ENCODE peak calls at places on chromosomes 2 and 18, in eight cellular contexts. Y is mesothelial cell of epicardium, R is mammary epithelial cell, I is adrenal gland, X is Caco-2, T is left ventricle myocardium inferior, E is bronchial epithelial cell, L is heart left ventricle. H is an unnamed sample.

GRCh38 chr2:183079335-183079775 is 808 bp downstream of the DUSP19 start:
- DNase-seq in Y (no peak), I (peak), L (no peak), T (no peak), X (no peak), E (peak), R (no peak), H (no peak)

GRCh38 chr2:138671566-138671965 is 108.6 kb downstream of the NXPH2 start:
- DNase-seq in T (no peak), L (no peak), X (no peak), E (no peak), I (no peak), R (no peak), Y (no peak), H (no peak)

GRCh38 chr2:187338679-187339121 is 109.4 kb downstream of the CALCRL start:
- DNase-seq in T (no peak), E (no peak), I (no peak), L (peak), X (no peak), Y (no peak), R (no peak), H (no peak)

GRCh38 chr2:218964041-218964771 is 4.7 kb downstream of the CDK5R2 start:
- DNase-seq in X (no peak), L (no peak), I (no peak), Y (no peak), E (peak), T (no peak), R (peak), H (no peak)

GRCh38 chr2:95333888-95334338 is 36.8 kb downstream of the KCNIP3 start:
- DNase-seq in T (peak), R (peak), Y (peak), L (peak), X (no peak), I (peak), E (peak), H (no peak)

GRCh38 chr2:231037202-231037730 is at the start of gene C2orf72:
- DNase-seq in T (no peak), I (no peak), R (no peak), L (no peak), X (peak), Y (no peak), E (no peak), H (no peak)

GRCh38 chr2:64018715-64019082 is 529 bp downstream of the VPS54 start:
- DNase-seq in R (no peak), Y (peak), I (peak), L (peak), T (peak), X (peak), E (peak), H (peak)

GRCh38 chr2:177763532-177764265 is 308.9 kb downstream of the PDE11A start:
- DNase-seq in L (peak), R (peak), X (peak), Y (peak), I (peak), E (peak), T (peak), H (peak)

GRCh38 chr2:233084488-233084887 is 24.3 kb downstream of the INPP5D start:
- DNase-seq in X (no peak), T (peak), Y (no peak), I (peak), R (no peak), L (peak), E (no peak), H (no peak)

GRCh38 chr2:113390133-113390849 is 47.2 kb upstream of the ZNG1B start:
- DNase-seq in Y (peak), E (peak), L (no peak), R (peak), X (peak), I (peak), T (no peak), H (no peak)

GRCh38 chr2:21423854-21424253 is 300.1 kb downstream of the TDRD15 start:
- DNase-seq in Y (no peak), I (no peak), E (no peak), R (no peak), X (no peak), T (no peak), L (no peak), H (no peak)

GRCh38 chr2:21424375-21424774 is 300.6 kb downstream of the TDRD15 start:
- DNase-seq in E (no peak), Y (no peak), T (peak), I (no peak), L (no peak), X (no peak), R (no peak), H (no peak)

GRCh38 chr2:21418456-21418855 is 294.7 kb downstream of the TDRD15 start:
- DNase-seq in T (no peak), L (no peak), R (no peak), I (no peak), X (no peak), E (no peak), Y (no peak), H (no peak)

GRCh38 chr2:21422724-21423522 is 299.2 kb downstream of the TDRD15 start:
- DNase-seq in X (no peak), Y (no peak), L (no peak), R (no peak), I (no peak), T (no peak), E (no peak), H (no peak)

GRCh38 chr2:21422050-21422449 is 298.3 kb downstream of the TDRD15 start:
- DNase-seq in E (no peak), L (no peak), X (peak), I (peak), Y (peak), T (peak), R (no peak), H (no peak)
- TF ChIP-seq CTCF in E (peak), L (peak), X (peak), I (no peak), Y (no peak), T (peak), R (peak), H (peak)

DNA sequence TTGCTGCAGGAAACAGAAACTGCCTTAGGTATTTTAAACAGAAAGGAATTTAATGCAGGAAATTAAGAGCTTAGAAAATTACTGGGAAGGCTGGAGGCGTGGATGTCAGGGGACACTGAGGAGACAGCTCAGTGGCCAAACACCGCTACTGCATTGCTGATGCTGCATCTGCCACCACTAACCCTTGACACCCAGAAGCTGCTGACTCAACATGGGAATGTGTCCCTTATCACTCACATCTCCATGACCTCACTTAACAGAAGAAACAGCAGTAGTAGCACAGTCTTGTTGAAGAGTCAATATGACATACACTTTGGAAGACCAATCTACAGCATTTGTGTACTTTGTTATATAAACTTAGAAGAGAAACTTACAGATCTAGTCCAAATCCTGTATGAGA is 906.1 kb downstream of the SLC4A3 start:
- DNase-seq in Y (no peak), X (peak), L (no peak), I (no peak), E (peak), T (no peak), R (peak), H (no peak)
- TF ChIP-seq CTCF in Y (no peak), X (peak), L (no peak), I (no peak), E (peak), T (peak), R (peak), H (peak)

DNA sequence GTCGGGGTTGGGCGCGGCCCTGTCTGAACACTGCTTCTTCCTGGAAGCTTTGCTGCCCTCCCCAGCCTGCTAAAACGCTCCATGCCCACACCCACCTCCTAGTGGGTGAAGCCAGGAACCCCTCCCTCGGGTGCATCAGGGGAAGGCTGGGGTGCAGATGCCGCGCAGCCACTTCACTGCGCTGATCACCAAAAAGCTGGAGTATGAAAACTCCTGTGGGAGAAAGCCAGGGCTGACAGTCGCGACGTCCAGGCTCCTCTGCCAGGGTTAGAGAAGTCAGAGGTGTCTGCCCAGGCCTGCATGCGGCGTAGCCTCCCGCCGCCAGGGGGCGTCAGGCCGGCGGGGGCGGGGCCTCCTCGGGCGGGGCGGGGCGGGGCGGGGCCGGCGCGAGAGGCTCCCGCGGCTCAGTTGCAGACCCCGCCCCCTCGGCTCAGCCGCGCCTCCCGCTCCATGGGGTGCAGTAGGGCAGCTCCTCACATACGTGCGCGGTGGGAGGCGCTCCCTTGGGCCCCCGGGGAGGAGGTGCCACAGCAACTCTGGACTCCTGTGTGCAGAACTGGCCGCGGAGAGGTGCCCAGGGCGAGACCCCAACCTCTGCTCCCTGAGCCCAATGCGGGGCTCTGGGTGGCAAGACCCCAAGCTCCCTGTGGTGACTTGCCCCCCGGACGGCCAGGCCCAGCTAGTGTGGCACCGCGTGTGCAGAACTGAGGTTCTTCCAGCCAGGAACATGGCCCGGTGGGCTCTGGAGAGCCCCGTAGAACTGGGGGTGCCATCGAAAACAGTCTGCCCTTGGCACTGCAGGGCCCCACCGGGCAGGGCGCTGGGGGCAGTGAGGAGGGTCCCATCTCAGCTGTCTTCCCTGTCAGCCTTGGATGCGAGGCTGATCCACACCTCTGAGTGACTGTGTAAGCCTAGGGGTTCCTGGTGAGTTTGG is 1.8 kb upstream of the RNPEPL1 start:
- DNase-seq in R (peak), E (peak), T (peak), I (peak), L (peak), Y (peak), X (peak), H (peak)
- TF ChIP-seq CTCF in R (peak), E (peak), T (peak), I (peak), L (peak), Y (peak), X (peak), H (peak)

DNA sequence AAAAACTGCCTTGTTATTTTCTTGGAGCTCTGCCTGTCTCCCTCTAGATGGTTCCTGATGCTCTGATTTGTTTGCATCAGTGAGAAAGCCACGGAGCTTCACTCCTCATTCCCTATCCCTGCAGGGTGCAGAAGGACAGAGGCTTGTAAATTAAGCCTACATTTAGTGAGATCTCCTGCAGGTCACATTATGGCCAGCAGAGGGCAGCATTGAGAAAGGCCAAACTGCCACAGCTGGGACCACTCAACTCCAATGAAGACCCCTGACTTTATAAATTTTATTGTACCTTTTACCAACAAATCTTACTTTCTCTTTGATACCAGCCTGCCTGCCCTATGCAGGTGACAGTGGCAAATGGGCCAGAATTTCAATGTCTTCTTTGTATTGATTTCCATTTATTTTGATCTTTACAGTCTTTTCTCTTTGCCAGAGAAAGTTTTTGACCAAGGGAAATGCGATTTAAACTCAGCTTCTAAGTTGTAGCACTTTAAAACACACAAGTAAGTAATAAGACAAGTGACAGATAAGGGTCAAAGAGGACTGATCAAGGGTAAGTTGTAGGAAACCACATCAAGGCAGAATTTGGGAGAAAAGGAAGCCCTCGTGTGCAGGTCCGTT is 1029.1 kb upstream of the KLHL29 start:
- DNase-seq in Y (peak), L (no peak), E (peak), X (peak), I (peak), R (no peak), T (peak), H (peak)
- TF ChIP-seq CTCF in Y (peak), L (peak), E (peak), X (peak), I (peak), R (peak), T (peak), H (peak)

GRCh38 chr2:166104773-166105172 is 23.0 kb downstream of the SCN1A start:
- DNase-seq in I (no peak), E (no peak), R (no peak), X (no peak), L (no peak), T (no peak), Y (no peak), H (no peak)

GRCh38 chr2:166112193-166112605 is 15.6 kb downstream of the SCN1A start:
- DNase-seq in Y (no peak), X (no peak), T (no peak), E (peak), R (peak), I (no peak), L (no peak), H (no peak)

GRCh38 chr2:166104084-166104483 is 23.7 kb downstream of the SCN1A start:
- DNase-seq in L (no peak), E (no peak), T (no peak), X (no peak), Y (no peak), I (no peak), R (no peak), H (no peak)

GRCh38 chr2:166106431-166107015 is 21.3 kb downstream of the SCN1A start:
- DNase-seq in T (no peak), Y (no peak), X (no peak), L (no peak), E (peak), I (no peak), R (no peak), H (no peak)
- TF ChIP-seq CTCF in T (no peak), Y (no peak), X (peak), L (no peak), E (peak), I (no peak), R (peak), H (peak)

GRCh38 chr2:144890828-144891227 is 370.9 kb upstream of the ZEB2 start:
- DNase-seq in I (no peak), Y (no peak), X (no peak), E (peak), T (no peak), R (peak), L (no peak), H (no peak)
- TF ChIP-seq CTCF in I (no peak), Y (no peak), X (peak), E (no peak), T (peak), R (peak), L (no peak), H (peak)

GRCh38 chr2:3958465-3958864 is 255.1 kb downstream of the DCDC2C start:
- DNase-seq in E (no peak), L (no peak), R (no peak), X (no peak), Y (no peak), T (no peak), I (no peak), H (no peak)
- TF ChIP-seq CTCF in E (no peak), L (no peak), R (no peak), X (no peak), Y (no peak), T (no peak), I (no peak), H (no peak)

DNA sequence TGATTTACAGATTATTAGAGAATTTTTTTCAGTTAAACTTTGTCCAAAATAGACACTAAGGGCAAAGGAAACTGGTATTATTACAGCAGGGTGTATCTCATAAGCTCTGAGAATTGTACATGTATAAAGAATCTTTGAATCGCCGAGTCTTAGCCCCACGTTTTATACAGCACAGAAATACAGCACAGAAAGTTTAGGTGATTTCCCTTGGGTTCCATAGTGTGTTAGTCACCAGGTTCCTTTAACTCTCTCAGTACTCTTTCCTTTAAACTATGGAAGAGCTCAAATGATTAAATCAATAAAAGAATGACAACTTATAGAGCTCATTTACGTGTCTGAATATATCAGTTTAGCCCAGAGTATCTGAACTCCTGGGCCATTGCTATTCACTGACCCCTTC is 256.8 kb downstream of the NEDD4L start:
- DNase-seq in X (no peak), L (no peak), I (no peak), E (peak), Y (no peak), R (no peak), T (no peak), H (no peak)
- TF ChIP-seq CTCF in X (no peak), L (no peak), I (no peak), E (no peak), Y (no peak), R (no peak), T (no peak), H (no peak)

DNA sequence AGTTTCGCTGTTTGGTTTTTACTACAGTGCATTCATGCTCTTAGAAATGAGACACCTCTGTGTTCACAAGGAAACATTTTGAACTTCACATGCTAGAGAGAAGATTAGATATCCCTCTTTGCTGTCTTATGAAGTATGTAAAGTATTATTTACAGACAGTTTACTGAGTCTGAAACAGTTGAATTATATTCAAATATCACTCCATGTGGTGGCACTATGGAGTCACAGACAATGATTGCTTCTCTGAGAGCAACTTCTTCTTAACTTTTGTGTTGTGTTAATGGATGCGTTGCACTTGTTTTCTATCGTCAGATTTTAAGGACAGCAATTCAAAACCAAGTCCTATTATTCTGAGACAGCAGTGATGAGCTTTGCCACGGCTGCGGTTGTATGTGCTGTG is 823.6 kb downstream of the GALR1 start:
- DNase-seq in E (peak), T (no peak), R (no peak), I (no peak), X (no peak), Y (no peak), L (no peak), H (no peak)
- TF ChIP-seq CTCF in E (no peak), T (peak), R (no peak), I (no peak), X (no peak), Y (no peak), L (no peak), H (peak)

H was measured in type B pancreatic cell.